ENCODE peak calls at places on chromosome 6, in ten cellular contexts. One of them, this sample, is unnamed.

GRCh38 chr6:151137441-151137984 is 102.3 kb upstream of the AKAP12 start:
- DNase-seq in uterus: no peak
- DNase-seq in stromal cell of bone marrow: no peak
- DNase-seq in stimulated activated CD8-positive, alpha-beta memory T cell treated with anti-CD3 and anti-CD28 coated beads, Interleukin-7, amount 100 ng/mL, for 1 hour: no peak
- DNase-seq in activated T-helper 1 cell treated with anti-CD3 and anti-CD28 coated beads, Interleukin-12 subunit alpha, Interleukin-12 subunit beta, Interleukin-2, Interleukin-4 antibody, amounts not matched to agents 30 ng/mL and 10 ng/mL and 1 ng/mL, durations not matched to agents 14 hours and 24 hours and 36 hours: no peak
- DNase-seq in activated CD8-positive, alpha-beta memory T cell treated with anti-CD3 and anti-CD28 coated beads for 4 hours: no peak
- DNase-seq in stimulated activated naive CD4-positive, alpha-beta T cell: no peak
- DNase-seq in brain microvascular endothelial cell: no peak
- DNase-seq in lower leg skin: no peak
- DNase-seq in MV-4-11: no peak
- DNase-seq in this sample: no peak

GRCh38 chr6:20789162-20789561 is 254.9 kb downstream of the CDKAL1 start:
- DNase-seq in uterus: no peak
- DNase-seq in stromal cell of bone marrow: peak
- DNase-seq in stimulated activated CD8-positive, alpha-beta memory T cell treated with anti-CD3 and anti-CD28 coated beads, Interleukin-7, amount 100 ng/mL, for 1 hour: no peak
- DNase-seq in activated T-helper 1 cell treated with anti-CD3 and anti-CD28 coated beads, Interleukin-12 subunit alpha, Interleukin-12 subunit beta, Interleukin-2, Interleukin-4 antibody, amounts not matched to agents 30 ng/mL and 10 ng/mL and 1 ng/mL, durations not matched to agents 14 hours and 24 hours and 36 hours: no peak
- DNase-seq in activated CD8-positive, alpha-beta memory T cell treated with anti-CD3 and anti-CD28 coated beads for 4 hours: no peak
- DNase-seq in stimulated activated naive CD4-positive, alpha-beta T cell: no peak
- DNase-seq in brain microvascular endothelial cell: no peak
- DNase-seq in lower leg skin: no peak
- DNase-seq in MV-4-11: no peak
- DNase-seq in this sample: no peak

GRCh38 chr6:52522655-52523054 is 54.2 kb downstream of the TRAM2 start:
- DNase-seq in uterus: no peak
- DNase-seq in stromal cell of bone marrow: no peak
- DNase-seq in stimulated activated CD8-positive, alpha-beta memory T cell treated with anti-CD3 and anti-CD28 coated beads, Interleukin-7, amount 100 ng/mL, for 1 hour: no peak
- DNase-seq in activated T-helper 1 cell treated with anti-CD3 and anti-CD28 coated beads, Interleukin-12 subunit alpha, Interleukin-12 subunit beta, Interleukin-2, Interleukin-4 antibody, amounts not matched to agents 30 ng/mL and 10 ng/mL and 1 ng/mL, durations not matched to agents 14 hours and 24 hours and 36 hours: no peak
- DNase-seq in activated CD8-positive, alpha-beta memory T cell treated with anti-CD3 and anti-CD28 coated beads for 4 hours: no peak
- DNase-seq in stimulated activated naive CD4-positive, alpha-beta T cell: no peak
- DNase-seq in brain microvascular endothelial cell: no peak
- DNase-seq in lower leg skin: no peak
- DNase-seq in MV-4-11: no peak
- DNase-seq in this sample: no peak

GRCh38 chr6:113818528-113818927 is 38.6 kb upstream of the MARCKS start:
- DNase-seq in uterus: no peak
- DNase-seq in stromal cell of bone marrow: no peak
- DNase-seq in stimulated activated CD8-positive, alpha-beta memory T cell treated with anti-CD3 and anti-CD28 coated beads, Interleukin-7, amount 100 ng/mL, for 1 hour: no peak
- DNase-seq in activated T-helper 1 cell treated with anti-CD3 and anti-CD28 coated beads, Interleukin-12 subunit alpha, Interleukin-12 subunit beta, Interleukin-2, Interleukin-4 antibody, amounts not matched to agents 30 ng/mL and 10 ng/mL and 1 ng/mL, durations not matched to agents 14 hours and 24 hours and 36 hours: no peak
- DNase-seq in activated CD8-positive, alpha-beta memory T cell treated with anti-CD3 and anti-CD28 coated beads for 4 hours: no peak
- DNase-seq in stimulated activated naive CD4-positive, alpha-beta T cell: no peak
- DNase-seq in brain microvascular endothelial cell: no peak
- DNase-seq in lower leg skin: no peak
- DNase-seq in MV-4-11: peak
- DNase-seq in this sample: no peak

GRCh38 chr6:52253494-52253893 is 9.2 kb upstream of the IL17F start:
- DNase-seq in uterus: no peak
- DNase-seq in stromal cell of bone marrow: no peak
- DNase-seq in stimulated activated CD8-positive, alpha-beta memory T cell treated with anti-CD3 and anti-CD28 coated beads, Interleukin-7, amount 100 ng/mL, for 1 hour: no peak
- DNase-seq in activated T-helper 1 cell treated with anti-CD3 and anti-CD28 coated beads, Interleukin-12 subunit alpha, Interleukin-12 subunit beta, Interleukin-2, Interleukin-4 antibody, amounts not matched to agents 30 ng/mL and 10 ng/mL and 1 ng/mL, durations not matched to agents 14 hours and 24 hours and 36 hours: peak
- DNase-seq in activated CD8-positive, alpha-beta memory T cell treated with anti-CD3 and anti-CD28 coated beads for 4 hours: no peak
- DNase-seq in stimulated activated naive CD4-positive, alpha-beta T cell: no peak
- DNase-seq in brain microvascular endothelial cell: no peak
- DNase-seq in lower leg skin: no peak
- DNase-seq in MV-4-11: no peak
- DNase-seq in this sample: no peak

GRCh38 chr6:30037182-30037788 is 23.8 kb upstream of the POLR1H start:
- DNase-seq in uterus: no peak
- DNase-seq in stromal cell of bone marrow: no peak
- DNase-seq in stimulated activated CD8-positive, alpha-beta memory T cell treated with anti-CD3 and anti-CD28 coated beads, Interleukin-7, amount 100 ng/mL, for 1 hour: no peak
- DNase-seq in activated T-helper 1 cell treated with anti-CD3 and anti-CD28 coated beads, Interleukin-12 subunit alpha, Interleukin-12 subunit beta, Interleukin-2, Interleukin-4 antibody, amounts not matched to agents 30 ng/mL and 10 ng/mL and 1 ng/mL, durations not matched to agents 14 hours and 24 hours and 36 hours: no peak
- DNase-seq in activated CD8-positive, alpha-beta memory T cell treated with anti-CD3 and anti-CD28 coated beads for 4 hours: no peak
- DNase-seq in stimulated activated naive CD4-positive, alpha-beta T cell: no peak
- DNase-seq in brain microvascular endothelial cell: peak
- DNase-seq in lower leg skin: no peak
- DNase-seq in MV-4-11: peak
- DNase-seq in this sample: no peak

GRCh38 chr6:6705061-6705425 is 116.5 kb downstream of the LY86 start:
- DNase-seq in uterus: no peak
- DNase-seq in stromal cell of bone marrow: no peak
- DNase-seq in stimulated activated CD8-positive, alpha-beta memory T cell treated with anti-CD3 and anti-CD28 coated beads, Interleukin-7, amount 100 ng/mL, for 1 hour: no peak
- DNase-seq in activated T-helper 1 cell treated with anti-CD3 and anti-CD28 coated beads, Interleukin-12 subunit alpha, Interleukin-12 subunit beta, Interleukin-2, Interleukin-4 antibody, amounts not matched to agents 30 ng/mL and 10 ng/mL and 1 ng/mL, durations not matched to agents 14 hours and 24 hours and 36 hours: no peak
- DNase-seq in activated CD8-positive, alpha-beta memory T cell treated with anti-CD3 and anti-CD28 coated beads for 4 hours: no peak
- DNase-seq in stimulated activated naive CD4-positive, alpha-beta T cell: no peak
- DNase-seq in brain microvascular endothelial cell: no peak
- DNase-seq in lower leg skin: no peak
- DNase-seq in MV-4-11: no peak
- DNase-seq in this sample: no peak

GRCh38 chr6:17280552-17281090 is 540 bp upstream of the RBM24 start:
- DNase-seq in uterus: peak
- DNase-seq in stromal cell of bone marrow: no peak
- DNase-seq in stimulated activated CD8-positive, alpha-beta memory T cell treated with anti-CD3 and anti-CD28 coated beads, Interleukin-7, amount 100 ng/mL, for 1 hour: no peak
- DNase-seq in activated T-helper 1 cell treated with anti-CD3 and anti-CD28 coated beads, Interleukin-12 subunit alpha, Interleukin-12 subunit beta, Interleukin-2, Interleukin-4 antibody, amounts not matched to agents 30 ng/mL and 10 ng/mL and 1 ng/mL, durations not matched to agents 14 hours and 24 hours and 36 hours: no peak
- DNase-seq in activated CD8-positive, alpha-beta memory T cell treated with anti-CD3 and anti-CD28 coated beads for 4 hours: no peak
- DNase-seq in stimulated activated naive CD4-positive, alpha-beta T cell: no peak
- DNase-seq in brain microvascular endothelial cell: peak
- DNase-seq in lower leg skin: peak
- DNase-seq in MV-4-11: no peak
- DNase-seq in this sample: peak

GRCh38 chr6:7537560-7538174 is 3.8 kb upstream of the DSP start:
- DNase-seq in uterus: no peak
- DNase-seq in stromal cell of bone marrow: no peak
- DNase-seq in stimulated activated CD8-positive, alpha-beta memory T cell treated with anti-CD3 and anti-CD28 coated beads, Interleukin-7, amount 100 ng/mL, for 1 hour: no peak
- DNase-seq in activated T-helper 1 cell treated with anti-CD3 and anti-CD28 coated beads, Interleukin-12 subunit alpha, Interleukin-12 subunit beta, Interleukin-2, Interleukin-4 antibody, amounts not matched to agents 30 ng/mL and 10 ng/mL and 1 ng/mL, durations not matched to agents 14 hours and 24 hours and 36 hours: no peak
- DNase-seq in activated CD8-positive, alpha-beta memory T cell treated with anti-CD3 and anti-CD28 coated beads for 4 hours: no peak
- DNase-seq in stimulated activated naive CD4-positive, alpha-beta T cell: no peak
- DNase-seq in brain microvascular endothelial cell: no peak
- DNase-seq in lower leg skin: no peak
- DNase-seq in MV-4-11: no peak
- DNase-seq in this sample: no peak

GRCh38 chr6:49949062-49949461 is 14.9 kb downstream of the DEFB114 start:
- DNase-seq in uterus: no peak
- DNase-seq in stromal cell of bone marrow: no peak
- DNase-seq in stimulated activated CD8-positive, alpha-beta memory T cell treated with anti-CD3 and anti-CD28 coated beads, Interleukin-7, amount 100 ng/mL, for 1 hour: no peak
- DNase-seq in activated T-helper 1 cell treated with anti-CD3 and anti-CD28 coated beads, Interleukin-12 subunit alpha, Interleukin-12 subunit beta, Interleukin-2, Interleukin-4 antibody, amounts not matched to agents 30 ng/mL and 10 ng/mL and 1 ng/mL, durations not matched to agents 14 hours and 24 hours and 36 hours: no peak
- DNase-seq in activated CD8-positive, alpha-beta memory T cell treated with anti-CD3 and anti-CD28 coated beads for 4 hours: no peak
- DNase-seq in stimulated activated naive CD4-positive, alpha-beta T cell: no peak
- DNase-seq in brain microvascular endothelial cell: no peak
- DNase-seq in lower leg skin: no peak
- DNase-seq in MV-4-11: no peak
- DNase-seq in this sample: no peak

GRCh38 chr6:159828074-159828473 is 28.0 kb downstream of the PNLDC1 start:
- DNase-seq in uterus: peak
- DNase-seq in stromal cell of bone marrow: no peak
- DNase-seq in stimulated activated CD8-positive, alpha-beta memory T cell treated with anti-CD3 and anti-CD28 coated beads, Interleukin-7, amount 100 ng/mL, for 1 hour: no peak
- DNase-seq in activated T-helper 1 cell treated with anti-CD3 and anti-CD28 coated beads, Interleukin-12 subunit alpha, Interleukin-12 subunit beta, Interleukin-2, Interleukin-4 antibody, amounts not matched to agents 30 ng/mL and 10 ng/mL and 1 ng/mL, durations not matched to agents 14 hours and 24 hours and 36 hours: no peak
- DNase-seq in activated CD8-positive, alpha-beta memory T cell treated with anti-CD3 and anti-CD28 coated beads for 4 hours: no peak
- DNase-seq in stimulated activated naive CD4-positive, alpha-beta T cell: no peak
- DNase-seq in brain microvascular endothelial cell: no peak
- DNase-seq in lower leg skin: no peak
- DNase-seq in MV-4-11: no peak
- DNase-seq in this sample: no peak

GRCh38 chr6:169019727-169020491 is 233.7 kb downstream of the THBS2 start:
- DNase-seq in uterus: no peak
- DNase-seq in stromal cell of bone marrow: no peak
- DNase-seq in stimulated activated CD8-positive, alpha-beta memory T cell treated with anti-CD3 and anti-CD28 coated beads, Interleukin-7, amount 100 ng/mL, for 1 hour: no peak
- DNase-seq in activated T-helper 1 cell treated with anti-CD3 and anti-CD28 coated beads, Interleukin-12 subunit alpha, Interleukin-12 subunit beta, Interleukin-2, Interleukin-4 antibody, amounts not matched to agents 30 ng/mL and 10 ng/mL and 1 ng/mL, durations not matched to agents 14 hours and 24 hours and 36 hours: no peak
- DNase-seq in activated CD8-positive, alpha-beta memory T cell treated with anti-CD3 and anti-CD28 coated beads for 4 hours: no peak
- DNase-seq in stimulated activated naive CD4-positive, alpha-beta T cell: no peak
- DNase-seq in brain microvascular endothelial cell: no peak
- DNase-seq in lower leg skin: no peak
- DNase-seq in MV-4-11: no peak
- DNase-seq in this sample: peak

GRCh38 chr6:166761801-166762200 is 134.8 kb upstream of the RPS6KA2 start:
- DNase-seq in uterus: no peak
- DNase-seq in stromal cell of bone marrow: no peak
- DNase-seq in stimulated activated CD8-positive, alpha-beta memory T cell treated with anti-CD3 and anti-CD28 coated beads, Interleukin-7, amount 100 ng/mL, for 1 hour: no peak
- DNase-seq in activated T-helper 1 cell treated with anti-CD3 and anti-CD28 coated beads, Interleukin-12 subunit alpha, Interleukin-12 subunit beta, Interleukin-2, Interleukin-4 antibody, amounts not matched to agents 30 ng/mL and 10 ng/mL and 1 ng/mL, durations not matched to agents 14 hours and 24 hours and 36 hours: no peak
- DNase-seq in activated CD8-positive, alpha-beta memory T cell treated with anti-CD3 and anti-CD28 coated beads for 4 hours: no peak
- DNase-seq in stimulated activated naive CD4-positive, alpha-beta T cell: no peak
- DNase-seq in brain microvascular endothelial cell: no peak
- DNase-seq in lower leg skin: no peak
- DNase-seq in MV-4-11: no peak
- DNase-seq in this sample: no peak

GRCh38 chr6:34393191-34393967 is 910 bp upstream of the NUDT3 start:
- DNase-seq in uterus: no peak
- DNase-seq in stromal cell of bone marrow: no peak
- DNase-seq in stimulated activated CD8-positive, alpha-beta memory T cell treated with anti-CD3 and anti-CD28 coated beads, Interleukin-7, amount 100 ng/mL, for 1 hour: no peak
- DNase-seq in activated T-helper 1 cell treated with anti-CD3 and anti-CD28 coated beads, Interleukin-12 subunit alpha, Interleukin-12 subunit beta, Interleukin-2, Interleukin-4 antibody, amounts not matched to agents 30 ng/mL and 10 ng/mL and 1 ng/mL, durations not matched to agents 14 hours and 24 hours and 36 hours: no peak
- DNase-seq in activated CD8-positive, alpha-beta memory T cell treated with anti-CD3 and anti-CD28 coated beads for 4 hours: no peak
- DNase-seq in stimulated activated naive CD4-positive, alpha-beta T cell: no peak
- DNase-seq in brain microvascular endothelial cell: no peak
- DNase-seq in lower leg skin: no peak
- DNase-seq in MV-4-11: peak
- DNase-seq in this sample: no peak

GRCh38 chr6:164942271-164942670 is 367.1 kb downstream of the C6orf118 start:
- DNase-seq in uterus: no peak
- DNase-seq in stromal cell of bone marrow: no peak
- DNase-seq in stimulated activated CD8-positive, alpha-beta memory T cell treated with anti-CD3 and anti-CD28 coated beads, Interleukin-7, amount 100 ng/mL, for 1 hour: no peak
- DNase-seq in activated T-helper 1 cell treated with anti-CD3 and anti-CD28 coated beads, Interleukin-12 subunit alpha, Interleukin-12 subunit beta, Interleukin-2, Interleukin-4 antibody, amounts not matched to agents 30 ng/mL and 10 ng/mL and 1 ng/mL, durations not matched to agents 14 hours and 24 hours and 36 hours: no peak
- DNase-seq in activated CD8-positive, alpha-beta memory T cell treated with anti-CD3 and anti-CD28 coated beads for 4 hours: no peak
- DNase-seq in stimulated activated naive CD4-positive, alpha-beta T cell: no peak
- DNase-seq in brain microvascular endothelial cell: no peak
- DNase-seq in lower leg skin: no peak
- DNase-seq in MV-4-11: no peak
- DNase-seq in this sample: no peak

GRCh38 chr6:16338577-16339262 is 100.3 kb downstream of the GMPR start:
- DNase-seq in uterus: peak
- DNase-seq in stromal cell of bone marrow: peak
- DNase-seq in stimulated activated CD8-positive, alpha-beta memory T cell treated with anti-CD3 and anti-CD28 coated beads, Interleukin-7, amount 100 ng/mL, for 1 hour: no peak
- DNase-seq in activated T-helper 1 cell treated with anti-CD3 and anti-CD28 coated beads, Interleukin-12 subunit alpha, Interleukin-12 subunit beta, Interleukin-2, Interleukin-4 antibody, amounts not matched to agents 30 ng/mL and 10 ng/mL and 1 ng/mL, durations not matched to agents 14 hours and 24 hours and 36 hours: no peak
- DNase-seq in activated CD8-positive, alpha-beta memory T cell treated with anti-CD3 and anti-CD28 coated beads for 4 hours: no peak
- DNase-seq in stimulated activated naive CD4-positive, alpha-beta T cell: no peak
- DNase-seq in brain microvascular endothelial cell: peak
- DNase-seq in lower leg skin: peak
- DNase-seq in MV-4-11: peak
- DNase-seq in this sample: peak

GRCh38 chr6:137247724-137248123 is 28.5 kb upstream of the IFNGR1 start:
- DNase-seq in uterus: no peak
- DNase-seq in stromal cell of bone marrow: no peak
- DNase-seq in stimulated activated CD8-positive, alpha-beta memory T cell treated with anti-CD3 and anti-CD28 coated beads, Interleukin-7, amount 100 ng/mL, for 1 hour: no peak
- DNase-seq in activated T-helper 1 cell treated with anti-CD3 and anti-CD28 coated beads, Interleukin-12 subunit alpha, Interleukin-12 subunit beta, Interleukin-2, Interleukin-4 antibody, amounts not matched to agents 30 ng/mL and 10 ng/mL and 1 ng/mL, durations not matched to agents 14 hours and 24 hours and 36 hours: no peak
- DNase-seq in activated CD8-positive, alpha-beta memory T cell treated with anti-CD3 and anti-CD28 coated beads for 4 hours: no peak
- DNase-seq in stimulated activated naive CD4-positive, alpha-beta T cell: no peak
- DNase-seq in brain microvascular endothelial cell: no peak
- DNase-seq in lower leg skin: no peak
- DNase-seq in MV-4-11: no peak
- DNase-seq in this sample: no peak

GRCh38 chr6:33708516-33709204 is 2.8 kb downstream of the UQCC2 start:
- DNase-seq in uterus: no peak
- DNase-seq in stromal cell of bone marrow: no peak
- DNase-seq in stimulated activated CD8-positive, alpha-beta memory T cell treated with anti-CD3 and anti-CD28 coated beads, Interleukin-7, amount 100 ng/mL, for 1 hour: no peak
- DNase-seq in activated T-helper 1 cell treated with anti-CD3 and anti-CD28 coated beads, Interleukin-12 subunit alpha, Interleukin-12 subunit beta, Interleukin-2, Interleukin-4 antibody, amounts not matched to agents 30 ng/mL and 10 ng/mL and 1 ng/mL, durations not matched to agents 14 hours and 24 hours and 36 hours: no peak
- DNase-seq in activated CD8-positive, alpha-beta memory T cell treated with anti-CD3 and anti-CD28 coated beads for 4 hours: no peak
- DNase-seq in stimulated activated naive CD4-positive, alpha-beta T cell: no peak
- DNase-seq in brain microvascular endothelial cell: no peak
- DNase-seq in lower leg skin: no peak
- DNase-seq in MV-4-11: no peak
- DNase-seq in this sample: no peak

GRCh38 chr6:166419268-166419667 is 36.5 kb upstream of the MPC1 start:
- DNase-seq in uterus: no peak
- DNase-seq in stromal cell of bone marrow: no peak
- DNase-seq in stimulated activated CD8-positive, alpha-beta memory T cell treated with anti-CD3 and anti-CD28 coated beads, Interleukin-7, amount 100 ng/mL, for 1 hour: no peak
- DNase-seq in activated T-helper 1 cell treated with anti-CD3 and anti-CD28 coated beads, Interleukin-12 subunit alpha, Interleukin-12 subunit beta, Interleukin-2, Interleukin-4 antibody, amounts not matched to agents 30 ng/mL and 10 ng/mL and 1 ng/mL, durations not matched to agents 14 hours and 24 hours and 36 hours: peak
- DNase-seq in activated CD8-positive, alpha-beta memory T cell treated with anti-CD3 and anti-CD28 coated beads for 4 hours: peak
- DNase-seq in stimulated activated naive CD4-positive, alpha-beta T cell: no peak
- DNase-seq in brain microvascular endothelial cell: peak
- DNase-seq in lower leg skin: no peak
- DNase-seq in MV-4-11: peak
- DNase-seq in this sample: no peak

GRCh38 chr6:151436814-151437213 is 15.1 kb downstream of the RMND1 start:
- DNase-seq in uterus: no peak
- DNase-seq in stromal cell of bone marrow: peak
- DNase-seq in stimulated activated CD8-positive, alpha-beta memory T cell treated with anti-CD3 and anti-CD28 coated beads, Interleukin-7, amount 100 ng/mL, for 1 hour: no peak
- DNase-seq in activated T-helper 1 cell treated with anti-CD3 and anti-CD28 coated beads, Interleukin-12 subunit alpha, Interleukin-12 subunit beta, Interleukin-2, Interleukin-4 antibody, amounts not matched to agents 30 ng/mL and 10 ng/mL and 1 ng/mL, durations not matched to agents 14 hours and 24 hours and 36 hours: no peak
- DNase-seq in activated CD8-positive, alpha-beta memory T cell treated with anti-CD3 and anti-CD28 coated beads for 4 hours: no peak
- DNase-seq in stimulated activated naive CD4-positive, alpha-beta T cell: no peak
- DNase-seq in brain microvascular endothelial cell: no peak
- DNase-seq in lower leg skin: no peak
- DNase-seq in MV-4-11: no peak
- DNase-seq in this sample: no peak

GRCh38 chr6:75349262-75349984 is 64.8 kb upstream of the TMEM30A start:
- DNase-seq in uterus: peak
- DNase-seq in stromal cell of bone marrow: no peak
- DNase-seq in stimulated activated CD8-positive, alpha-beta memory T cell treated with anti-CD3 and anti-CD28 coated beads, Interleukin-7, amount 100 ng/mL, for 1 hour: no peak
- DNase-seq in activated T-helper 1 cell treated with anti-CD3 and anti-CD28 coated beads, Interleukin-12 subunit alpha, Interleukin-12 subunit beta, Interleukin-2, Interleukin-4 antibody, amounts not matched to agents 30 ng/mL and 10 ng/mL and 1 ng/mL, durations not matched to agents 14 hours and 24 hours and 36 hours: no peak
- DNase-seq in activated CD8-positive, alpha-beta memory T cell treated with anti-CD3 and anti-CD28 coated beads for 4 hours: no peak
- DNase-seq in stimulated activated naive CD4-positive, alpha-beta T cell: no peak
- DNase-seq in brain microvascular endothelial cell: peak
- DNase-seq in lower leg skin: no peak
- DNase-seq in MV-4-11: no peak
- DNase-seq in this sample: peak

GRCh38 chr6:168165373-168165772 is 86.4 kb upstream of the FRMD1 start:
- DNase-seq in uterus: peak
- DNase-seq in stromal cell of bone marrow: peak
- DNase-seq in stimulated activated CD8-positive, alpha-beta memory T cell treated with anti-CD3 and anti-CD28 coated beads, Interleukin-7, amount 100 ng/mL, for 1 hour: no peak
- DNase-seq in activated T-helper 1 cell treated with anti-CD3 and anti-CD28 coated beads, Interleukin-12 subunit alpha, Interleukin-12 subunit beta, Interleukin-2, Interleukin-4 antibody, amounts not matched to agents 30 ng/mL and 10 ng/mL and 1 ng/mL, durations not matched to agents 14 hours and 24 hours and 36 hours: no peak
- DNase-seq in activated CD8-positive, alpha-beta memory T cell treated with anti-CD3 and anti-CD28 coated beads for 4 hours: no peak
- DNase-seq in stimulated activated naive CD4-positive, alpha-beta T cell: no peak
- DNase-seq in brain microvascular endothelial cell: no peak
- DNase-seq in lower leg skin: no peak
- DNase-seq in MV-4-11: no peak
- DNase-seq in this sample: no peak

GRCh38 chr6:104483225-104483834 is 376.4 kb downstream of the HACE1 start:
- DNase-seq in uterus: no peak
- DNase-seq in stromal cell of bone marrow: peak
- DNase-seq in stimulated activated CD8-positive, alpha-beta memory T cell treated with anti-CD3 and anti-CD28 coated beads, Interleukin-7, amount 100 ng/mL, for 1 hour: no peak
- DNase-seq in activated T-helper 1 cell treated with anti-CD3 and anti-CD28 coated beads, Interleukin-12 subunit alpha, Interleukin-12 subunit beta, Interleukin-2, Interleukin-4 antibody, amounts not matched to agents 30 ng/mL and 10 ng/mL and 1 ng/mL, durations not matched to agents 14 hours and 24 hours and 36 hours: no peak
- DNase-seq in activated CD8-positive, alpha-beta memory T cell treated with anti-CD3 and anti-CD28 coated beads for 4 hours: no peak
- DNase-seq in stimulated activated naive CD4-positive, alpha-beta T cell: no peak
- DNase-seq in brain microvascular endothelial cell: no peak
- DNase-seq in lower leg skin: no peak
- DNase-seq in MV-4-11: peak
- DNase-seq in this sample: no peak

GRCh38 chr6:159842035-159842434 is 42.0 kb downstream of the PNLDC1 start:
- DNase-seq in uterus: no peak
- DNase-seq in stromal cell of bone marrow: no peak
- DNase-seq in stimulated activated CD8-positive, alpha-beta memory T cell treated with anti-CD3 and anti-CD28 coated beads, Interleukin-7, amount 100 ng/mL, for 1 hour: no peak
- DNase-seq in activated T-helper 1 cell treated with anti-CD3 and anti-CD28 coated beads, Interleukin-12 subunit alpha, Interleukin-12 subunit beta, Interleukin-2, Interleukin-4 antibody, amounts not matched to agents 30 ng/mL and 10 ng/mL and 1 ng/mL, durations not matched to agents 14 hours and 24 hours and 36 hours: no peak
- DNase-seq in activated CD8-positive, alpha-beta memory T cell treated with anti-CD3 and anti-CD28 coated beads for 4 hours: no peak
- DNase-seq in stimulated activated naive CD4-positive, alpha-beta T cell: no peak
- DNase-seq in brain microvascular endothelial cell: no peak
- DNase-seq in lower leg skin: no peak
- DNase-seq in MV-4-11: no peak
- DNase-seq in this sample: no peak

GRCh38 chr6:40714576-40715500 is 127.7 kb upstream of the LRFN2 start:
- DNase-seq in uterus: no peak
- DNase-seq in stromal cell of bone marrow: no peak
- DNase-seq in stimulated activated CD8-positive, alpha-beta memory T cell treated with anti-CD3 and anti-CD28 coated beads, Interleukin-7, amount 100 ng/mL, for 1 hour: no peak
- DNase-seq in activated T-helper 1 cell treated with anti-CD3 and anti-CD28 coated beads, Interleukin-12 subunit alpha, Interleukin-12 subunit beta, Interleukin-2, Interleukin-4 antibody, amounts not matched to agents 30 ng/mL and 10 ng/mL and 1 ng/mL, durations not matched to agents 14 hours and 24 hours and 36 hours: no peak
- DNase-seq in activated CD8-positive, alpha-beta memory T cell treated with anti-CD3 and anti-CD28 coated beads for 4 hours: no peak
- DNase-seq in stimulated activated naive CD4-positive, alpha-beta T cell: no peak
- DNase-seq in brain microvascular endothelial cell: no peak
- DNase-seq in lower leg skin: no peak
- DNase-seq in MV-4-11: no peak
- DNase-seq in this sample: no peak

GRCh38 chr6:1946583-1946982 is 298.8 kb downstream of the GMDS start:
- DNase-seq in uterus: no peak
- DNase-seq in stromal cell of bone marrow: no peak
- DNase-seq in stimulated activated CD8-positive, alpha-beta memory T cell treated with anti-CD3 and anti-CD28 coated beads, Interleukin-7, amount 100 ng/mL, for 1 hour: no peak
- DNase-seq in activated T-helper 1 cell treated with anti-CD3 and anti-CD28 coated beads, Interleukin-12 subunit alpha, Interleukin-12 subunit beta, Interleukin-2, Interleukin-4 antibody, amounts not matched to agents 30 ng/mL and 10 ng/mL and 1 ng/mL, durations not matched to agents 14 hours and 24 hours and 36 hours: no peak
- DNase-seq in activated CD8-positive, alpha-beta memory T cell treated with anti-CD3 and anti-CD28 coated beads for 4 hours: no peak
- DNase-seq in stimulated activated naive CD4-positive, alpha-beta T cell: no peak
- DNase-seq in brain microvascular endothelial cell: no peak
- DNase-seq in lower leg skin: no peak
- DNase-seq in MV-4-11: no peak
- DNase-seq in this sample: no peak

GRCh38 chr6:45717715-45718114 is 297.9 kb downstream of the CLIC5 start:
- DNase-seq in uterus: no peak
- DNase-seq in stromal cell of bone marrow: no peak
- DNase-seq in stimulated activated CD8-positive, alpha-beta memory T cell treated with anti-CD3 and anti-CD28 coated beads, Interleukin-7, amount 100 ng/mL, for 1 hour: no peak
- DNase-seq in activated T-helper 1 cell treated with anti-CD3 and anti-CD28 coated beads, Interleukin-12 subunit alpha, Interleukin-12 subunit beta, Interleukin-2, Interleukin-4 antibody, amounts not matched to agents 30 ng/mL and 10 ng/mL and 1 ng/mL, durations not matched to agents 14 hours and 24 hours and 36 hours: no peak
- DNase-seq in activated CD8-positive, alpha-beta memory T cell treated with anti-CD3 and anti-CD28 coated beads for 4 hours: no peak
- DNase-seq in stimulated activated naive CD4-positive, alpha-beta T cell: no peak
- DNase-seq in brain microvascular endothelial cell: no peak
- DNase-seq in lower leg skin: no peak
- DNase-seq in MV-4-11: no peak
- DNase-seq in this sample: no peak